ENCODE peak calls at places on chromosomes 12 and 14, in ten cellular contexts. P is neural progenitor cell; X is CD8-positive, alpha-beta memory T cell; A is KBM-7; Z is B cell; Q is stimulated activated CD4-positive, alpha-beta T cell treated with anti-CD3 and anti-CD28 coated beads, Interleukin-1b, Interleukin-23, amount 100 ng/mL, for 48 hours; B is thoracic aorta; D is H54; V is substantia nigra; U is CD4-positive, CD25-positive, alpha-beta regulatory T cell. H is an unnamed sample.

GRCh38 chr14:85333313-85333712 is 196.6 kb upstream of the FLRT2 start:
- DNase-seq in B (no peak), Z (no peak), D (no peak), V (no peak), Q (no peak), U (no peak), A (no peak), P (no peak), X (no peak), H (no peak)

GRCh38 chr12:32062841-32063240 is 43.8 kb upstream of the BICD1 start:
- DNase-seq in V (no peak), D (no peak), Z (no peak), U (no peak), A (peak; percentile 21), P (no peak), B (no peak), X (no peak), Q (no peak), H (no peak)

GRCh38 chr14:52299692-52300278 is 14.3 kb upstream of the PTGER2 start:
- DNase-seq in U (peak; percentile 76), D (no peak), X (no peak), Q (no peak), Z (peak; percentile 43), B (no peak), V (no peak), P (peak; percentile 33), A (peak; percentile 70), H (no peak)

GRCh38 chr12:101968770-101969169 is 91.4 kb downstream of the DRAM1 start:
- DNase-seq in B (no peak), V (no peak), P (no peak), A (no peak), X (no peak), D (no peak), Q (no peak), Z (no peak), U (peak; percentile 44), H (no peak)

GRCh38 chr14:36478782-36479181 is 41.2 kb downstream of the NKX2-1 start:
- DNase-seq in D (no peak), U (no peak), P (no peak), Z (no peak), V (no peak), B (no peak), Q (peak; percentile 22), X (no peak), A (no peak), H (no peak)

GRCh38 chr14:56328021-56328420 is 209.8 kb downstream of the PELI2 start:
- DNase-seq in X (no peak), P (no peak), D (no peak), A (no peak), U (no peak), V (no peak), B (no peak), Z (no peak), Q (no peak), H (no peak)

GRCh38 chr12:1127021-1127420 is 136.0 kb downstream of the ERC1 start:
- DNase-seq in Z (no peak), A (no peak), U (no peak), B (no peak), D (no peak), V (no peak), X (no peak), P (no peak), Q (no peak), H (no peak)

GRCh38 chr12:112096667-112097066 is 11.9 kb downstream of the NAA25 start:
- DNase-seq in V (no peak), Z (no peak), Q (peak; percentile 39), A (no peak), B (no peak), X (no peak), D (no peak), U (peak; percentile 38), P (no peak), H (no peak)

GRCh38 chr14:101571004-101571403 is 9.7 kb downstream of the DIO3 start:
- DNase-seq in B (no peak), X (no peak), P (no peak), Q (no peak), D (no peak), A (no peak), U (no peak), V (no peak), Z (no peak), H (no peak)

GRCh38 chr14:36315159-36315853 is 5.1 kb downstream of the MBIP start:
- DNase-seq in B (no peak), P (peak; percentile 9), V (no peak), U (peak; percentile 46), Q (peak; percentile 41), D (no peak), X (no peak), Z (no peak), A (peak; percentile 14), H (no peak)

H was measured in T-helper 9 cell.